ENCODE peak calls at places on chromosomes 1 and 21, in six cellular contexts. G, H, J, X, V and D are unnamed samples.

GRCh38 chr1:236223273-236223672 is 58.5 kb downstream of the ERO1B start:
- DNase-seq in G (no peak), H (no peak), J (no peak), X (no peak), V (no peak), D (no peak)

GRCh38 chr1:204545881-204546280 is 29.7 kb downstream of the MDM4 start:
- DNase-seq in X (no peak), V (no peak), J (no peak), H (no peak), G (no peak), D (no peak)

GRCh38 chr1:245091818-245092637 is 62.8 kb upstream of the KIF26B start:
- DNase-seq in J (no peak), V (peak), X (no peak), G (peak), H (peak), D (peak)

GRCh38 chr1:47978486-47978885 is 18.7 kb downstream of the TRABD2B start:
- DNase-seq in G (no peak), V (no peak), J (no peak), H (no peak), X (no peak), D (no peak)

GRCh38 chr1:185152187-185152767 is 4.5 kb downstream of the TRMT1L start:
- DNase-seq in J (no peak), H (no peak), G (no peak), X (no peak), V (no peak), D (no peak)

GRCh38 chr1:27536767-27537166 is 46.8 kb upstream of the WASF2 start:
- DNase-seq in G (no peak), J (peak), X (no peak), V (no peak), H (no peak), D (peak)

GRCh38 chr1:160669276-160669675 is 22.4 kb upstream of the SLAMF1 start:
- DNase-seq in H (no peak), G (no peak), J (no peak), X (no peak), V (no peak), D (no peak)

GRCh38 chr1:78410643-78411042 is 80.1 kb upstream of the PTGFR start:
- DNase-seq in V (no peak), G (no peak), H (no peak), J (no peak), X (no peak), D (no peak)

GRCh38 chr1:56336972-56337371 is 242.4 kb downstream of the PLPP3 start:
- DNase-seq in H (no peak), J (no peak), G (no peak), V (no peak), X (no peak), D (no peak)

GRCh38 chr1:181423301-181423918 is 59.9 kb upstream of the CACNA1E start:
- DNase-seq in J (no peak), H (peak), G (no peak), X (no peak), V (peak), D (no peak)

GRCh38 chr21:31218830-31219608 is 125.0 kb downstream of the TIAM1 start:
- DNase-seq in J (peak), X (peak), V (peak), H (peak), G (peak), D (no peak)

GRCh38 chr1:165355977-165356811 is at the start of gene LMX1A:
- DNase-seq in H (no peak), V (no peak), G (no peak), X (peak), J (no peak), D (no peak)

GRCh38 chr1:177077734-177078489 is 86.6 kb downstream of the ASTN1 start:
- DNase-seq in V (no peak), J (no peak), H (no peak), G (no peak), X (no peak), D (no peak)

GRCh38 chr1:41357451-41358151 is 3.6 kb upstream of the FOXO6 start:
- DNase-seq in X (no peak), H (no peak), V (no peak), G (no peak), J (peak), D (no peak)

GRCh38 chr1:118636004-118636403 is 352.1 kb downstream of the TBX15 start:
- DNase-seq in V (no peak), G (no peak), J (no peak), H (no peak), X (no peak), D (no peak)

GRCh38 chr1:50332941-50333594 is 90.2 kb downstream of the DMRTA2 start:
- DNase-seq in J (peak), G (no peak), V (peak), X (no peak), H (no peak), D (no peak)

GRCh38 chr1:54763814-54764131 is 550 bp downstream of the PARS2 start:
- DNase-seq in V (no peak), H (no peak), X (no peak), J (no peak), G (no peak), D (no peak)

GRCh38 chr1:111441573-111442192 is 7.4 kb downstream of the WDR77 start:
- DNase-seq in X (no peak), V (peak), J (no peak), H (no peak), G (no peak), D (no peak)

GRCh38 chr1:170010443-170010842 is 64.1 kb downstream of the KIFAP3 start:
- DNase-seq in G (peak), H (peak), J (peak), X (no peak), V (no peak), D (no peak)

GRCh38 chr21:24870633-24871032 is 736.6 kb downstream of the MRPL39 start:
- DNase-seq in J (no peak), G (no peak), H (no peak), V (no peak), X (no peak), D (no peak)

GRCh38 chr1:234862944-234863515 is 253.1 kb upstream of the IRF2BP2 start:
- DNase-seq in V (peak), X (peak), H (no peak), J (peak), G (peak), D (peak)
- TF ChIP-seq POLR2A in V (no peak), X (no peak), H (no peak), J (no peak), G (no peak), D (no peak)

DNA sequence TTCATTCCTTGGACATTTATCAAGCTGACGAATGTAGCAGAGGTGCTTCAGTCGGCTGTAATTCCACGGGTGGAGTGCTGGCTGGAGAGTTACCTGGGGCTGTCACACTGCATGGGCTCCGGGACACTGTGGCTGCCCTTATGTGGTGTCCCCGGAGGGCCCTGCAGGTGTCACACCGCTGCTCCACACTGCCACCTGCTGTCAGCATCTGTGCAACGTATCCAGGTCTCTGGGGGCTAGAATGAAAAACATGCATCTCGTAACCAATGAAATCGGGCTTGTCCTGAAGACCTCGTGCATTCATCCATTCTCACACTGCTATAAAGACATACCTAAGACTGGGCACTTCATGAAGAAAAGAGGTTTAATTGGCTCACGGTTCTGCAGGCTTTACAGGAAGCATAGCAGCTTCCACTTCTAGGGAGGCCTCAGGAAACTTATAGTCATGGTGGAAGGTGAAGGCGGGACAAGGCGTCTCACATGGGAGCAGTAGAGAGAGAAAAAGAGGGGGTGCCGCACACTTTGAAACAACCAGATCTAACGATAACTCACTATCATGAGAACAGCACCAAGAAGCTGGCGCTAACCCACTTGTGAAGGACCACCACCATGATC is 46.7 kb upstream of the PCBP3 start:
- DNase-seq in H (peak), J (peak), V (peak), X (peak), G (peak), D (peak)
- TF ChIP-seq CTCF in H (peak), J (peak), V (peak), X (peak), G (no peak), D (peak)

DNA sequence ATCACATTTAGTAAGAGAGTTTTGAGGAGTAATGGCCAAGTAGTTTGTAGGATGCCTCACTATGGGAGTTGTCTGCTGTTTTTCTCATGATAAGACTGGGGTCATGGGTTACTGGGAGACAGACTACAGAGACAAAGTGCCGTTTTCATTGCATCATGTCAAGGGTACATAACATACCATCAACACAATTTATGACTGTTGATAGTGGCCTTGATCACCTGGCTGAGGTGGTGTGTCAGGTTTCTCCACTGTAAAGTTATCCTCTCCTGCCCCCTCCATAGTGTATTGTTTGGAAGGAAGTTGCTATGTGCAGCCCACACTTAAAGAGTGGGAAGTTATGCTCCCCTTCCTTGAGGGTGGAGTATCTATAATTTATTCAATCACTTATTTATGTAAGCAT is 263.5 kb upstream of the POU3F1 start:
- DNase-seq in G (no peak), X (no peak), J (no peak), V (no peak), H (no peak), D (no peak)
- TF ChIP-seq POLR2A in G (no peak), X (no peak), J (no peak), V (no peak), H (no peak), D (no peak)

DNA sequence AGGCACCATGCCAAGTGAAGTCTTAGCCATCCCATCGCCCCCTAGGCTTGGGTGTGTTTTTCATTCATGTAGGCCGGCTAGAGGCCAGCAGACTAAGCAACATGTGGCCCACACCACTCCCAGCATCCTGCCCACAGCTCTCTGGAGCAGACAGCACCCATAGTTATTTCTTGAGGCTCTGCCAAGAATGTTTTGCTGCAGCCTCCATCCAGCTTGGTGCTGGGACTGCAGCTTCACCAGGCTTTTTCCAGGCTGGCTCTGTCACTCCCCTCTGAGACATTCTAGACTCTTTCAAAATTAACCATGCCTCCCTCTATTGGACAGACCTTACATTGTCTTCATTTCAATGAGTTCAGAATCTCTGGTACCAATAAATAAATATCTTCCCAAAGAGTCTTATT is 104.2 kb downstream of the DUSP10 start:
- DNase-seq in J (no peak), H (no peak), G (no peak), X (no peak), V (no peak), D (no peak)
- TF ChIP-seq CTCF in J (no peak), H (no peak), G (no peak), X (no peak), V (no peak), D (no peak)

DNA sequence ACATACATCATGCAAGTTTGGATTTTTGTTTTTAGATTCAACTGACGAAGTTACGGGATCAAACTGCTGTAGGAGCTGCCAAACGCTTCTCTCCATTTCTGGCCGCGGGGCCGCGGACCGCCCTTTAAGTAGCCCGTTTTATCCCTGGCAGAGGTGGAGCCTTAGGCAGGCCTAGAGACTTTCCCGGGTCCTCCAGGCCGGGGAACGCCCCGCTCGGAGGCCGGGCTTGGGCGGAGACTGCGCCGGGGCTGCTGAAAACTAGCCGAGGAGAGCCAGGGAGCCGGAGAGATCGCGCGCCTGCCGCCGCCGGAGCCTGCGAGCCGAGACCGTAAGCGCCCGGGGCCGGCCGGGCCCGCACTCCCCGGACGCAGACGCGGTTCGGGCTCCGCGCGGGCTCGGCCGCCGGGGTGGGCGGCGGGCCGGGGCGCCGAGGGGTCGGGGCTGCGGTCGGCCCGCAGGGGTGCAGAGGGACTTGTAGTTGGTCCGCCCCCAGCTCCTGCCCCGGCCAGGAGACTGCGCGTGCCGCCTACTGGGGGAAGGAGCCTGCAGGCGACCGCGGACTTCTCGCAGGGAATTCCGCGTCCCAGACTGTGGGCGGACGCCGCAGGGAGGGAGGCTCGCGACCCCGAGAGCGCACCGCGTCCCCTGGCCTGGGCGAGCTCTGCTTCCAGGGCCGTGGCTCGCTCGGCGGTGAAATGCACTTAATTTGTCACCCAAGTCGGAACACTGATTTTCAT is at the start of gene EPHX1:
- DNase-seq in X (peak), G (peak), J (peak), V (peak), H (peak), D (peak)
- TF ChIP-seq POLR2A in X (peak), G (no peak), J (peak), V (no peak), H (peak), D (no peak)

GRCh38 chr1:33182896-33183295 is 1.1 kb upstream of the TRIM62 start:
- DNase-seq in G (peak), H (no peak), X (no peak), J (no peak), V (no peak), D (peak)

GRCh38 chr1:33182452-33182851 is 609 bp upstream of the TRIM62 start:
- DNase-seq in J (peak), G (no peak), H (no peak), X (no peak), V (no peak), D (no peak)

GRCh38 chr1:33180226-33181037 is 1.4 kb downstream of the TRIM62 start:
- DNase-seq in H (peak), X (peak), V (peak), J (peak), G (peak), D (peak)

GRCh38 chr1:33181906-33182305 is at the start of gene TRIM62:
- DNase-seq in V (peak), J (peak), G (peak), H (peak), X (peak), D (peak)

DNA sequence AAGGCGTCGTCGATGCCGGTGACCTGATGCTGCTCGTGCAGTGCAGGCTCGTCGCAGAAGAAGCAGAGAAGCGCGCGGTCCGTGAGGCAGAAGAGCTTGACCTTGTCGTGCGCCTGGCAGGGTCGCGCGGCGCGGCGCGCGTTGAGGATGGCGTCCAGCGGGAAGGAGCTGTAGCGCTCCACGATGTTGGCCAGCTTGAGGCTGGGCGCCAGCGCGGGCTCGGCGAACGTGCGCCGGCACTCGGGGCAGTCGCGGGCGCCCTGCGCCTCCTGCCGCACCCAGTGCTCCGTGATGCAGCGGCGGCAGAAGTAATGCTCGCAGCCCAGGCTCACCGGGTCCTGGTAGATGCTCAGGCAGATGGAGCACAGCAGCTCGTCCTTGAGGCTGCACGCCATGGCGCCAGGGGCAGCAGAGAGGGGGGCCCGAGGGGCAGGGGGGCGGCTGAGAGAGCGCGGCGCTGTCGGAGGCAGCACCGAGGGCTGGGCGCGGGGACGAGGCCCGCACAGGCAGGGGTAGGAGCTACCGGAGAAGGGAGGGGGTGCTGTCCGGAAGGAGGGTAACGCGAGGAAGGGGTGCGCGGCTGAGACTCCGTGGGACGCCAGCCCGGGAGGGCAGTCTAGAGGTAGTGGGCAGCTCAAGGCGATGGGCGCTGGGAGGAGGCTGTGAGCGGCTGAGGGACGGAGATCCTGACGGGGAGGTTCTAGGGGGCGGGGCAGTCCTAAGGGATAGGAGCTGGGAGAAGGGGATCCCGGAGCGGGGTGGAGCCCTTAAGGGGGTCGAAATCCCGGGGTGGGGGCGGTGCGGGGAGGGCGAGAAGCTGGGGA is 593 bp downstream of the TRIM62 start:
- DNase-seq in G (no peak), V (peak), J (peak), X (no peak), H (no peak), D (no peak)
- TF ChIP-seq CTCF in G (no peak), V (no peak), J (no peak), X (no peak), H (no peak), D (no peak)

GRCh38 chr1:228174482-228175315 is 9.1 kb downstream of the IBA57 start:
- DNase-seq in V (no peak), X (no peak), G (no peak), H (peak), J (peak), D (no peak)

GRCh38 chr1:228177183-228177475 is 11.5 kb downstream of the IBA57 start:
- DNase-seq in V (no peak), G (no peak), X (no peak), J (peak), H (no peak), D (no peak)

GRCh38 chr1:228176461-228177182 is 11.0 kb downstream of the IBA57 start:
- DNase-seq in H (no peak), J (no peak), G (no peak), V (no peak), X (no peak), D (no peak)

GRCh38 chr1:228176024-228176395 is 10.4 kb downstream of the IBA57 start:
- DNase-seq in G (no peak), H (no peak), V (no peak), X (no peak), J (no peak), D (no peak)

DNA sequence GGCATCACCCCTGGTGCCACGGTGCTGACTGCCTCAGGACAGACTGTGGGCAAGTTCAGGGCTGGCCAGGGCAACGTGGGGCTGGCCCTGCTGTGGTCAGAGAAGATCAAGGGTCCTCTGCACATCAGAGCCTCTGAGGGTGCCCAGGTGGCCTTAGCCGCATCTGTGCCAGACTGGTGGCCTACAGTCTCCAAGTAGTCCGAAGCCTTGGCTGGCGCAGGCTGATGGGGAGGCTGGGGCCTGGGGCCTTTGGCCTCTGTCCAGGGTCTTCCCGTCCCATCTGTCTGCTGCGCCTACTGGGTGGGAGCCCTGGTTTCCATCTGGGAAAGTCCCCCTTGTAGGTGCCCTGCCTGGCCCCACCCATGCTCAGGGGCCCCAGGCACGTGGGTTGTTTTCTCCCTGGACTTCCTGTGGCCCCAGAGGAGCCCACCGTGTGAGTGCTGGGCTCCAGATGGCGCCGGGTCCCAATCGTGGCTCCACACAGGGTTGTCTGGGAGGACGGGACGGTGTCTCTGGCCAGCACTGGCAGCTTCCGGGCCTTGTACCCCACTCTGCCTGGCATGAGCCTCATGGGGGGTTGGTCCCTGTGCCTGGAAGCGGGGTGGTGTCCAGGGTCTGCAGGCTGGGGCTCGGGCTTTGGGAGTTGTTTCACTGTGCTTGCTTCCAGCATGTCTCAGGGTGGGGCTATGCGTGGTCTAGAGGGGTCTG is 9.9 kb downstream of the IBA57 start:
- DNase-seq in V (no peak), H (no peak), G (no peak), J (peak), X (no peak), D (no peak)
- TF ChIP-seq POLR2A in V (no peak), H (no peak), G (no peak), J (no peak), X (no peak), D (no peak)

DNA sequence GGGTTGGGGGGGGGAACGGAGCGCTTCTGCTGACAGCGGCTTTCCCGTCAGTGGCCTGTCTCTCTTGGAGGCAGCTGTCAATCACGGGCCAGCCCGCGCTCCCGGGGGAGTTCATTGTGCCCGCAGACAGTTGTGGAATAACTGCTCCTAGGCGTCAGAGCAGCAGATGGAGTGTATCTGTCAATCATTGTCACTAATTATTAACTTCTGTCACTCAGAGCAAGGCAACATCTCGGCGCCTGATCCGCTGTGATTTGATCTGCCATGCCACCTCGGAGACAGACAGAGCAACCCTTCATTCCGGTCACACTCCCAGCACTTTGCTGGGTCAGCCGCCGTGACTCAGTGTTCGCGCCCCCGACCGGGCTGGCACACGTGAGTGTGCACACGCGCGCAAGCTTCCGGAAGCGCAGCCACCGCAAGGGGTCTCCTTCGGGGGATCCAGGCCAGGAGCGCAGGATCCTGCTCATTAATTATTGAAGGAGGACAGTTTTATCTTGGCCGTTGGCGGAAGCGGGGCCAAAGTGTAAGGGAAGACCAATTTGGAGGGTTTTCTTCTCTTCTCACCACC is 75.8 kb downstream of the RRAGC start:
- DNase-seq in J (no peak), X (no peak), V (no peak), H (no peak), G (no peak), D (no peak)
- TF ChIP-seq CTCF in J (no peak), X (no peak), V (no peak), H (no peak), G (no peak), D (no peak)

GRCh38 chr1:109282952-109283747 is at the start of gene PSRC1:
- DNase-seq in X (peak), G (peak), H (peak), J (peak), V (peak), D (peak)
- TF ChIP-seq POLR2A in X (peak), G (no peak), H (peak), J (peak), V (no peak), D (peak)